ENCODE peak calls at places on chromosomes 4 and X, in five cellular contexts. C is Right ventricle myocardium superior; S is NCI-H1092; Y is stimulated activated CD8-positive, alpha-beta memory T cell treated with anti-CD3 and anti-CD28 coated beads, Interleukin-4, amount 100 ng/mL, for 24 hours; E is myocyte. B is an unnamed sample.

GRCh38 chr4:1413221-1413663 is 7.0 kb upstream of the NKX1-1 start:
- DNase-seq in C (peak; percentile 16), S (no peak), Y (no peak), E (no peak), B (peak; percentile 62)

GRCh38 chr4:38230121-38230728 is 270.0 kb downstream of the PTTG2 start:
- DNase-seq in C (no peak), S (no peak), Y (no peak), E (no peak), B (no peak)

GRCh38 chr4:158817562-158818370 is 48.9 kb downstream of the FNIP2 start:
- DNase-seq in C (no peak), S (no peak), Y (no peak), E (no peak), B (no peak)

GRCh38 chr4:1568855-1569460 is 115.2 kb downstream of the FAM53A start:
- DNase-seq in C (peak; percentile 40), S (no peak), Y (no peak), E (no peak), B (peak; percentile 55)

GRCh38 chr4:156194896-156195295 is 241.2 kb upstream of the CTSO start:
- DNase-seq in C (no peak), S (no peak), Y (no peak), E (no peak), B (no peak)

GRCh38 chr4:84258905-84259830 is 239.9 kb downstream of the NKX6-1 start:
- DNase-seq in C (no peak), S (no peak), Y (no peak), E (peak; percentile 6), B (no peak)

GRCh38 chr4:29079260-29079659 is 1640.9 kb upstream of the PCDH7 start:
- DNase-seq in C (no peak), S (no peak), Y (no peak), E (no peak), B (no peak)

GRCh38 chr4:15498356-15498755 is 28.7 kb downstream of the CC2D2A start:
- DNase-seq in C (no peak), S (no peak), Y (no peak), E (no peak), B (no peak)

GRCh38 chr4:17058506-17058905 is 160.1 kb upstream of the LDB2 start:
- DNase-seq in C (peak; percentile 43), S (no peak), Y (no peak), E (no peak), B (no peak)

GRCh38 chr4:8594097-8595038 is 1.8 kb downstream of the CPZ start:
- DNase-seq in C (peak; percentile 25), S (no peak), Y (no peak), E (peak; percentile 90), B (no peak)

GRCh38 chrX:34656842-34657780 is at the start of gene TMEM47:
- DNase-seq in C (peak; percentile 82), S (peak; percentile 27), Y (no peak), E (peak; percentile 77), B (peak; percentile 83)

GRCh38 chr4:126604273-126604867 is 1028.4 kb upstream of the INTU start:
- DNase-seq in C (no peak), S (peak; percentile 7), Y (no peak), E (peak; percentile 75), B (no peak)

GRCh38 chrX:19609541-19609940 is 94.2 kb upstream of the MAP3K15 start:
- DNase-seq in C (no peak), S (no peak), Y (no peak), E (no peak), B (no peak)

GRCh38 chr4:136551753-136552152 is 980.5 kb downstream of the PCDH18 start:
- DNase-seq in C (no peak), S (no peak), Y (no peak), E (no peak), B (no peak)

GRCh38 chr4:132344924-132345828 is 803.9 kb upstream of the PCDH10 start:
- DNase-seq in C (no peak), S (no peak), Y (no peak), E (no peak), B (no peak)

GRCh38 chr4:17721496-17722360 is 59.7 kb downstream of the FAM184B start:
- DNase-seq in C (no peak), S (peak; percentile 12), Y (no peak), E (peak; percentile 15), B (no peak)

GRCh38 chr4:8188743-8189550 is 10.1 kb upstream of the SH3TC1 start:
- DNase-seq in C (peak; percentile 90), S (peak; percentile 58), Y (no peak), E (no peak), B (no peak)

GRCh38 chr4:147334478-147334877 is 146.4 kb upstream of the EDNRA start:
- DNase-seq in C (no peak), S (no peak), Y (no peak), E (no peak), B (no peak)

GRCh38 chr4:16967722-16968121 is 69.3 kb upstream of the LDB2 start:
- DNase-seq in C (peak; percentile 66), S (no peak), Y (no peak), E (no peak), B (peak; percentile 86)

GRCh38 chr4:113760094-113760851 is 1.3 kb downstream of the CAMK2D start:
- DNase-seq in C (peak; percentile 60), S (peak; percentile 12), Y (no peak), E (peak; percentile 45), B (peak; percentile 80)

GRCh38 chr4:77433102-77433733 is 172.4 kb upstream of the CXCL13 start:
- DNase-seq in C (no peak), S (peak; percentile 25), Y (no peak), E (peak; percentile 76), B (no peak)

GRCh38 chrX:42975906-42976305 is 197.9 kb upstream of the PPP1R2C start:
- DNase-seq in C (no peak), S (no peak), Y (no peak), E (no peak), B (no peak)

GRCh38 chr4:125432078-125432477 is 117.3 kb downstream of the FAT4 start:
- DNase-seq in C (no peak), S (no peak), Y (no peak), E (peak; percentile 25), B (no peak)

GRCh38 chr4:53913771-53914170 is 150.6 kb downstream of the CHIC2 start:
- DNase-seq in C (no peak), S (no peak), Y (no peak), E (no peak), B (no peak)

GRCh38 chrX:71198066-71198465 is 25.0 kb upstream of the GJB1 start:
- DNase-seq in C (no peak), S (no peak), Y (no peak), E (no peak), B (no peak)

GRCh38 chrX:79325263-79325958 is 41.7 kb downstream of the ITM2A start:
- DNase-seq in C (no peak), S (no peak), Y (no peak), E (no peak), B (no peak)

GRCh38 chrX:129738466-129739308 is at the start of gene XPNPEP2:
- DNase-seq in C (peak; percentile 55), S (no peak), Y (no peak), E (peak; percentile 42), B (peak; percentile 34)

GRCh38 chr4:55075823-55076418 is 49.5 kb downstream of the KDR start:
- DNase-seq in C (no peak), S (no peak), Y (no peak), E (no peak), B (no peak)

GRCh38 chrX:104488811-104489210 is 77.2 kb upstream of the IL1RAPL2 start:
- DNase-seq in C (no peak), S (no peak), Y (no peak), E (no peak), B (no peak)

GRCh38 chrX:63764946-63765345 is 20.1 kb downstream of the ARHGEF9 start:
- DNase-seq in C (no peak), S (no peak), Y (no peak), E (peak; percentile 55), B (no peak)

GRCh38 chr4:125243835-125244397 is 70.8 kb upstream of the FAT4 start:
- DNase-seq in C (no peak), S (no peak), Y (no peak), E (no peak), B (no peak)

GRCh38 chr4:61462451-61463326 is 262.6 kb downstream of the ADGRL3 start:
- DNase-seq in C (no peak), S (no peak), Y (no peak), E (peak; percentile 30), B (no peak)

GRCh38 chr4:52051615-52052474 is 741 bp downstream of the SPATA18 start:
- DNase-seq in C (peak; percentile 84), S (no peak), Y (no peak), E (no peak), B (peak; percentile 87)

GRCh38 chrX:49192722-49193328 is 6.7 kb upstream of the PRICKLE3 start:
- DNase-seq in C (no peak), S (no peak), Y (no peak), E (no peak), B (no peak)

GRCh38 chr4:47210828-47211227 is 179.5 kb downstream of the GABRB1 start:
- DNase-seq in C (no peak), S (no peak), Y (no peak), E (no peak), B (no peak)

B was measured in posterior vena cava.